ENCODE peak calls at places on chromosomes 16 and 17, in six cellular contexts. G, B, X, T, W and I are unnamed samples.

GRCh38 chr17:79294459-79295071 is 219.9 kb downstream of the ENGASE start:
- DNase-seq in T (peak; percentile 90), X (peak; percentile 3), B (peak; percentile 31), W (peak; percentile 62), G (peak; percentile 35), I (peak; percentile 56)

GRCh38 chr16:66483689-66484452 is 56.8 kb downstream of the BEAN1 start:
- DNase-seq in W (peak; percentile 83), B (peak; percentile 77), X (no peak), G (peak; percentile 78), T (peak; percentile 87), I (peak; percentile 68)

GRCh38 chr16:50550035-50550434 is 1.8 kb downstream of the NKD1 start:
- DNase-seq in T (no peak), W (no peak), B (no peak), X (no peak), G (no peak), I (no peak)

GRCh38 chr17:34246872-34247271 is 8.2 kb upstream of the CCL2 start:
- DNase-seq in W (no peak), G (no peak), X (no peak), T (no peak), B (no peak), I (no peak)

GRCh38 chr16:735982-736453 is 4.8 kb downstream of the CIAO3 start:
- DNase-seq in G (no peak), T (no peak), W (no peak), X (no peak), B (no peak), I (no peak)

GRCh38 chr17:30819941-30820705 is 4.4 kb downstream of the CRLF3 start:
- DNase-seq in G (peak; percentile 23), W (peak; percentile 65), B (no peak), T (no peak), X (no peak), I (peak; percentile 40)

GRCh38 chr17:58760248-58760647 is 4.6 kb downstream of the PPM1E start:
- DNase-seq in T (no peak), W (no peak), G (no peak), X (no peak), B (no peak), I (no peak)

GRCh38 chr16:8855051-8855786 is 13.6 kb downstream of the CARHSP1 start:
- DNase-seq in X (no peak), G (no peak), T (no peak), B (no peak), W (no peak), I (no peak)

GRCh38 chr16:67458121-67458641 is 22.8 kb downstream of the ATP6V0D1 start:
- DNase-seq in B (no peak), G (no peak), W (peak; percentile 33), X (no peak), T (no peak), I (no peak)

GRCh38 chr17:29592850-29593545 is at the start of gene ANKRD13B:
- DNase-seq in B (peak; percentile 71), G (no peak), X (no peak), W (no peak), T (peak; percentile 83), I (no peak)

GRCh38 chr17:56823848-56824247 is 9.9 kb downstream of the C17orf67 start:
- DNase-seq in W (peak; percentile 26), X (no peak), T (no peak), B (no peak), G (no peak), I (no peak)

GRCh38 chr16:4411684-4412083 is 4.7 kb downstream of the CORO7 start:
- DNase-seq in W (peak; percentile 62), X (no peak), G (no peak), B (no peak), T (no peak), I (no peak)

GRCh38 chr16:5033256-5034166 is at the start of gene NAGPA:
- DNase-seq in W (peak; percentile 88), T (peak; percentile 92), X (no peak), G (peak; percentile 88), B (peak; percentile 86), I (peak; percentile 84)

GRCh38 chr17:82978765-82979349 is 100.6 kb upstream of the METRNL start:
- DNase-seq in T (no peak), G (no peak), B (no peak), W (no peak), X (no peak), I (no peak)

GRCh38 chr17:67458203-67458602 is 81.1 kb downstream of the PITPNC1 start:
- DNase-seq in B (no peak), X (no peak), W (no peak), T (no peak), G (no peak), I (no peak)

GRCh38 chr17:55926276-55926995 is 175.6 kb downstream of the PCTP start:
- DNase-seq in X (no peak), T (peak; percentile 77), W (no peak), G (no peak), B (peak; percentile 5), I (no peak)

GRCh38 chr17:65783845-65784334 is 222.4 kb upstream of the AXIN2 start:
- DNase-seq in W (peak; percentile 93), B (no peak), G (peak; percentile 95), T (no peak), X (peak; percentile 92), I (peak; percentile 93)

GRCh38 chr17:49106366-49107210 is 26.0 kb upstream of the B4GALNT2 start:
- DNase-seq in W (peak; percentile 44), B (no peak), G (peak; percentile 37), T (peak; percentile 22), X (no peak), I (peak; percentile 87)

GRCh38 chr17:30969989-30970680 is 704 bp upstream of the RNF135 start:
- DNase-seq in B (no peak), W (peak; percentile 23), G (no peak), T (peak; percentile 64), X (no peak), I (no peak)

GRCh38 chr16:66844342-66845079 is at the start of gene CA7:
- DNase-seq in X (no peak), T (peak; percentile 62), W (no peak), B (no peak), G (no peak), I (no peak)

GRCh38 chr17:45364531-45365390 is 47.9 kb upstream of the MAP3K14 start:
- DNase-seq in G (peak; percentile 84), W (peak; percentile 57), X (no peak), B (peak; percentile 50), T (peak; percentile 99), I (no peak)

GRCh38 chr16:70751593-70751992 is 49.4 kb downstream of the VAC14 start:
- DNase-seq in W (no peak), T (no peak), X (no peak), G (no peak), B (no peak), I (no peak)

GRCh38 chr17:48593126-48593829 is at the start of gene HOXB5:
- DNase-seq in W (no peak), G (no peak), X (no peak), T (no peak), B (no peak), I (peak; percentile 28)

GRCh38 chr16:67945392-67945933 is 1.5 kb upstream of the LCAT start:
- DNase-seq in W (no peak), G (peak; percentile 77), X (no peak), B (no peak), T (no peak), I (no peak)

GRCh38 chr17:32341141-32341856 is 674 bp downstream of the C17orf75 start:
- DNase-seq in G (peak; percentile 36), B (peak; percentile 71), X (no peak), W (no peak), T (no peak), I (no peak)

GRCh38 chr17:78000351-78000750 is 41.8 kb downstream of the TNRC6C start:
- DNase-seq in G (peak; percentile 46), B (no peak), T (no peak), W (peak; percentile 56), X (no peak), I (peak; percentile 13)

DNA sequence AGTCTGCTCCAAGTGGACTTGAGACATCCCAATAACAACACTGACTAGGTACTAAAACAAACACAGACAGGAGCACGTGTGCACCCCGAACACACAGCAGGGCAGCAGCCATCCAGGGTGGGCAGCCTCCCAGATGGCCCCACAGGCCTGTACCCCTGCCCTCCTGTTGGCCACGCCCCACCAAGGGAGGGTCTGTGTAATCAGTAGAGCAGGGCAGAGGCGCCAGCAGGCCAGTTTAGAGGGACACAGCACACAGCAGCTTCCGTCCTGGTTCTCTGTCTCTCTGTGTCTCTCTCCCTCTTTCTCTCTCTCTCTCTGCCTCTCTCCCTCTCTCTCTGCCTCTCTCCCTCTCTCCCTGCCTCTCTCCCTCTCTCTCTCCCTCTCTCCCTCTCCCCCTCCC is 21.4 kb downstream of the ACTG1 start:
- DNase-seq in W (no peak), G (no peak), B (no peak), X (no peak), T (no peak), I (no peak)
- TF ChIP-seq CTCF in W (no peak), G (no peak), B (no peak), X (no peak), T (no peak), I (no peak)

DNA sequence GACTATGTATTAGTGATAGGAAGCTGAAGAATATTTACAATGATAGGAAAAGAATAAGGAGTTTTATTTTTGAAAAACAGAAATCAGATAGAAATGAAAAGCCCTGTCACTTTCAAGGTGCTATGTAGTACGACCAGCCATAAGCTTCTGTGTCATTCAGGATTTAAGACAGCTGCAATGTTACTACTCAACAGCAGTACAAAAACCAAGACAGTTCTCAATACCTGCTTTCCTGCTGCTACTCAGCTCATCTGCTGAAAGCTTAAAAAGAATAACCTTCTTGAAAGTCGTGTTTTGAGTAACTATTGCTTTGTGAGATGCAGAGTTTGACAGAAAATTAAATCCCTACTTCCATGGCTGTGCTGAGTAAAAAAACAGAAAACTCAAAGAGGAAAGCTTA is 8.7 kb downstream of the GRB2 start:
- DNase-seq in W (no peak), G (no peak), X (no peak), B (peak; percentile 54), T (no peak), I (no peak)
- H3K4me3 ChIP-seq in W (no peak overlapping the region), G (no peak overlapping the region), X (no peak overlapping the region), B (peak overlapping the region; percentile 69), T (no peak overlapping the region), I (no peak overlapping the region)

DNA sequence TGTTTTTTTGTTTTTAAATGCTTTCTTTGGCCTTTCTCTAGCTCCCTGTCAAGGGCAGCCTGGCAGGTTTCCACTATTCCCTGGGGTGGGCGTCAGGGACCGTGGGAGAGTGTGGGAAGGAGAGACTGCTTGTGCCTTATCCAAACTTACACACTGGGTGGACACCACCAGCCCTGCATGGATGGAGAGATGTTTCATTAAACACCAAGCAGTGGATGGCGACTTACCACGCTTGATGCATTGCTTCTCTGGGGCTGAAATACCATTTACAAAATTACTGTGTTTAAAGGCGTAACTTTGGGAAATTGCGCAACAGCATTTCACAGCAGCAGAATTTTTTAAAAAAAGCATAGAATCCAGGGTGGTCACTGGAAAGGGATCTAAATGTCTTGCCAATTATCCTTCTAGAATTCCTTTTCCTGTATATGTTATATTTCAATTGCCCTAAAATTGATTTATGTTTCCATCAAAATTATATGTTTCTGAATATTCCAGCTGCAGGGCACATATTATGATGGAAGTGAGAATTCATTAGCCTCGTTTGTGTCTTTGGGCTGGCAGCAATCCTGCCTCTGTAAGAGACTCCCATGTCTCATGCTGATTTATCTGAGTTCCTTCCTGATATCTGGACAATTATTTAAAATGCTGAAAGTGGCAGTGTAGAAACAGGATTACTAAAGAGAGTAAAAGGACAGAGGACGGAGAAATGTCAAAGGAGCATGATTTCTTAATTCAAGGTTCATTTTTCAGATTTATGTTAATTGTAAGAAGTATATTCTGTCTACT is 247.3 kb downstream of the GRIN2A start:
- DNase-seq in X (no peak), T (no peak), B (no peak), G (no peak), W (no peak), I (no peak)
- TF ChIP-seq CTCF in X (no peak), T (no peak), B (no peak), G (no peak), W (no peak), I (no peak)

GRCh38 chr17:6757747-6758146 is 1.9 kb downstream of the XAF1 start:
- DNase-seq in X (no peak), W (no peak), B (no peak), G (no peak), T (no peak), I (no peak)
- H3K4me3 ChIP-seq in X (no peak overlapping the region), W (no peak overlapping the region), B (no peak overlapping the region), G (no peak overlapping the region), T (no peak overlapping the region), I (no peak overlapping the region)